ENCODE peak calls at places on chromosomes 11 and 22, in four cellular contexts. C, B, E and L are unnamed samples.

GRCh38 chr11:67646535-67647336 is 3.8 kb downstream of the ACY3 start:
- DNase-seq in E (no peak), B (no peak), C (no peak), L (no peak)

GRCh38 chr11:12125609-12126149 is 15.3 kb downstream of the MICAL2 start:
- DNase-seq in C (no peak), E (no peak), B (no peak), L (peak; percentile 76)

GRCh38 chr11:72278911-72279310 is 34.9 kb upstream of the PHOX2A start:
- DNase-seq in E (no peak), C (no peak), B (peak; percentile 24), L (no peak)

GRCh38 chr22:36301384-36301828 is 48.5 kb downstream of the APOL1 start:
- DNase-seq in E (peak; percentile 71), B (peak; percentile 73), C (no peak), L (peak; percentile 73)

GRCh38 chr11:65700377-65700776 is 11.7 kb upstream of the KAT5 start:
- DNase-seq in B (no peak), E (no peak), C (no peak), L (no peak)

GRCh38 chr11:11034476-11034875 is 176.6 kb upstream of the ZBED5 start:
- DNase-seq in E (no peak), C (no peak), B (no peak), L (no peak)

GRCh38 chr11:83007909-83008580 is 63.7 kb downstream of the RAB30 start:
- DNase-seq in C (no peak), B (peak; percentile 35), E (peak; percentile 73), L (no peak)

GRCh38 chr22:19757985-19758895 is 2.3 kb upstream of the TBX1 start:
- DNase-seq in E (no peak), B (no peak), C (no peak), L (no peak)

GRCh38 chr11:64119748-64120147 is 46.2 kb downstream of the MACROD1 start:
- DNase-seq in E (no peak), C (no peak), B (no peak), L (no peak)

GRCh38 chr22:29269230-29269604 is 1.1 kb downstream of the EWSR1 start:
- DNase-seq in E (no peak), B (no peak), C (no peak), L (no peak)

GRCh38 chr22:28108851-28109250 is 189.8 kb upstream of the PITPNB start:
- DNase-seq in C (no peak), E (no peak), B (no peak), L (no peak)

GRCh38 chr11:103581680-103582265 is 454.7 kb upstream of the DDI1 start:
- DNase-seq in C (no peak), E (no peak), B (no peak), L (no peak)

GRCh38 chr11:78698612-78699011 is 123.9 kb upstream of the NARS2 start:
- DNase-seq in E (peak; percentile 62), B (peak; percentile 40), C (no peak), L (peak; percentile 92)

GRCh38 chr11:78344676-78345075 is 72.9 kb downstream of the GAB2 start:
- DNase-seq in B (no peak), E (no peak), C (no peak), L (no peak)

GRCh38 chr11:129427376-129427775 is 51.7 kb downstream of the BARX2 start:
- DNase-seq in E (no peak), C (no peak), B (no peak), L (no peak)

GRCh38 chr22:35656284-35656752 is 8.1 kb downstream of the APOL6 start:
- DNase-seq in E (no peak), B (no peak), C (no peak), L (no peak)

GRCh38 chr22:39661842-39662676 is 91.5 kb downstream of the CACNA1I start:
- DNase-seq in C (peak; percentile 11), E (no peak), B (no peak), L (no peak)

GRCh38 chr11:3747704-3748103 is 49.6 kb downstream of the NUP98 start:
- DNase-seq in B (peak; percentile 82), E (no peak), C (no peak), L (peak; percentile 87)

GRCh38 chr11:119782673-119783072 is 53.7 kb upstream of the NECTIN1 start:
- DNase-seq in E (peak; percentile 41), B (peak; percentile 6), C (no peak), L (no peak)

GRCh38 chr11:130848361-130849214 is 67.7 kb downstream of the SNX19 start:
- DNase-seq in B (no peak), E (no peak), C (no peak), L (peak; percentile 54)

GRCh38 chr11:85590848-85591483 is 36.2 kb downstream of the DLG2 start:
- DNase-seq in C (no peak), B (peak; percentile 38), E (no peak), L (peak; percentile 38)

GRCh38 chr11:105489431-105489830 is 120.4 kb upstream of the GRIA4 start:
- DNase-seq in E (no peak), B (peak; percentile 35), C (no peak), L (no peak)

GRCh38 chr22:50546326-50547230 is 879 bp downstream of the KLHDC7B start:
- DNase-seq in E (no peak), C (no peak), B (no peak), L (no peak)

GRCh38 chr11:10581481-10582019 is 13.1 kb upstream of the LYVE1 start:
- DNase-seq in E (peak; percentile 33), B (peak; percentile 30), C (no peak), L (peak; percentile 13)

GRCh38 chr11:104191124-104191523 is 27.2 kb upstream of the PDGFD start:
- DNase-seq in B (peak; percentile 13), E (no peak), C (no peak), L (no peak)

GRCh38 chr11:64306563-64306875 is 1.2 kb downstream of the ESRRA start:
- DNase-seq in B (no peak), E (no peak), C (no peak), L (no peak)

GRCh38 chr22:25057013-25057881 is 104.7 kb downstream of the KIAA1671 start:
- DNase-seq in E (peak; percentile 46), C (no peak), B (peak; percentile 50), L (peak; percentile 65)

GRCh38 chr11:120182357-120182756 is 28.5 kb upstream of the OAF start:
- DNase-seq in B (no peak), C (no peak), E (no peak), L (no peak)

GRCh38 chr11:114738954-114739353 is 60.6 kb downstream of the NXPE2 start:
- DNase-seq in B (peak; percentile 55), E (peak; percentile 16), C (peak; percentile 19), L (peak; percentile 63)

GRCh38 chr22:44764373-44764772 is 12.0 kb downstream of the ARHGAP8 start:
- DNase-seq in B (no peak), E (no peak), C (no peak), L (no peak)

GRCh38 chr11:47545298-47545697 is 7.6 kb downstream of the CELF1 start:
- DNase-seq in B (no peak), C (no peak), E (no peak), L (no peak)

DNA sequence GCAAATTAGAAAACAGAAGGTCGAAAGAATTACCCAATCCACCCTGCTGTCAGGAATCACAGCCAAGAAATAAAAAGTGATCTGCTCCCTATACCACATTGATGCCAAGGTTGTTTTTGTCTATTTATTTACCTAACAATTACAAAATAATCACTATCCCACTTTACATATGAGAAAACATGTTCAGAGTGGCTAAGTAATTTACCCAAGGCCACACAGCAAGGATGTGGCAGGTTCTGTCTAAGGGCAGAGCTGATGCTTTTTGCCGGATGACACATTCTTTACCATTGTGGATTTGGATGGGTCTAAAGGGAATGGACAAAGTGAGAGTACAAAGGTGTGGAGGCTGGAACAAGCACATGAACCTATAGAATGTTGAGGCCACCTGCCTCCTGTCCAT is 460.7 kb downstream of the INSC start:
- DNase-seq in B (no peak), E (no peak), C (no peak), L (no peak)
- TF ChIP-seq CTCF in B (no peak), E (no peak), C (no peak), L (no peak)

GRCh38 chr11:23555085-23555484 is 694.8 kb upstream of the CCDC179 start:
- DNase-seq in B (peak; percentile 67), C (no peak), E (no peak), L (no peak)

GRCh38 chr11:23556163-23556750 is 696.0 kb upstream of the CCDC179 start:
- DNase-seq in C (no peak), E (no peak), B (no peak), L (no peak)

DNA sequence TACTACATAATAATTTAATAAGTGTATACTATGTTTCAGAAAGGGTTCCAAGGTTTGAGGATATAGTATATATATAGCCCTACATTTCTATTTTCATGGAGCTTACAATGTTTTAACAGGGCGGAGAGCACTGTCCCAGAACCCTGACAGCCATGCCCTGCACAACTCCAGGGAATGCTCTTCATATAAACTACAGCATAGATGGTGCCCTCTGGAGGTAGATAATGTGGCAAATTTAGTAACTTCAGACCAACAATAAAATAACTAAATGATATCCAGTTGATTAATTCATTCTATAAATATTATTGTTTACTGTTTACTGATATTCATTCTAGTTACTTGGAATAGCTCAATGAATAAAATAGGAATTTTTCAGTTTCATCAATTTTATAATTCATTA is 693.7 kb upstream of the CCDC179 start:
- DNase-seq in C (no peak), B (no peak), E (no peak), L (peak; percentile 13)
- TF ChIP-seq CTCF in C (no peak), B (no peak), E (no peak), L (peak; percentile 16)

DNA sequence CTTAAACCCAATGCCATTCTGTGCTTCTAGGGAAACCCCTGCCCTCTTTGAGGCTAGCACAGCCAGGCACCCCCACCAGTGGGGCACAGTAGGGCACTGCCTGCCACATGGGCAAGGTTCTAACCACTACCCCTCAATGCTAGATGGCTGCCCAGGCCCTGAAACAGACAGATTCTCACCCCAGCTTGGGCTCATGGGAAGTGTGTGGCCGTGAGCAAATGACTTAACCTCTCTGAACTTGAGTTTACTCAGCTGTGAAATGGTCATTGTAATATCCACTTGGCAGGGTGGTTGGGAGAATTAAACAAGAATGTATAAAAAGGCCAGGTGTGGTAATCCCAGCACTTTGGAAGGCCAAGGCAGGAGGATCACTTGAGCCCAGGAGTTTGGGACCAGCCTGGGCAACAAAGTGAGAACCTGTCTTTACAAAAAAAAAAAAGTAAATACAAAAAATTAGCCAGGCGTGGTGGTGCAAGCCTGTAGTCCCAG is 22.4 kb downstream of the C22orf23 start:
- DNase-seq in C (no peak), E (no peak), B (no peak), L (no peak)
- TF ChIP-seq CTCF in C (no peak), E (no peak), B (no peak), L (no peak)

GRCh38 chr11:61671527-61671926 is 8.7 kb upstream of the DAGLA start:
- DNase-seq in B (no peak), C (no peak), E (no peak), L (no peak)
- TF ChIP-seq CTCF in B (peak; percentile 37), C (peak; percentile 23), E (no peak), L (peak; percentile 22)

DNA sequence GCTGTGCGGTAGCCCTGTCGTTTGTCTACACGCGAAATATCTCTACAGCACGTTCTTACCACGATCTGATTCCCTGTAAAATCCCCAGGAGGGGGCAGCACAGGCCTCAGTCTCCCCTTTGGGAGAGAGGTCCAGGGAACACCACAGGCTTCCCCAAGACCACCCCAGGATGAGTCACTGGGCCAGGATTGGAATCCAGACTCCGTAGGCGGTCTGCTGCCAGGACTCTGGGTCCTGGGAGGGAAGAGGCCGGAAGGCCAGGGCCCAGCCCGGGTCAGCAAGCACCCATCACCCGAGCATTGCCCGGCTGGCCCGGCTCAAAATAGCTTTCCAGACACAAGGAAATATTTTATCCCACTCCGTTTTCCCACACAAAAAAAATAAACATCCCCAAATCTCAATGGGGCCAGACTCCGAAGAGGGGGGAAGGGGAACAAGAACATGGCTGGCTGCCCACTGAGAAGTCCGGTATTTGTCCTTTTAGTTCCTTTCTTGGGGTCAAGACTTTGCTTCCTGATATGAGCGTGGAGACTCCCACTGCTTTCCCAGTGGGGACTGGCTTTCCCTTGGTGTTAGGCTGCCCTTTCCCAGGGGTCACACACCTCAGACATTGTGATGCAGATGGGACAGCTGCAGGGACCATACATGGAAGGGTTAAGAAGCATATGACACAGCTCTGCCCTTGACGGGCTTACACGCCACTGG is 91.3 kb downstream of the LRRC32 start:
- DNase-seq in E (peak; percentile 81), C (no peak), B (peak; percentile 55), L (no peak)
- TF ChIP-seq CTCF in E (peak; percentile 54), C (no peak), B (peak; percentile 18), L (no peak)